ENCODE peak calls at places on chromosomes 16 and 17, in nine cellular contexts. N is heart right ventricle, V is OCI-LY7, X is AG09309, Z is fibroblast of lung, U is gastrocnemius medialis, H is fibroblast of the aortic adventitia, K is colonic mucosa, D is cardiac muscle cell. P is an unnamed sample.

GRCh38 chr16:185213-185612 is 5.0 kb downstream of the HBQ1 start:
- DNase-seq in X (no peak), V (no peak), Z (no peak), H (no peak), N (no peak), D (no peak), K (no peak), U (no peak), P (no peak)

GRCh38 chr16:86019446-86020047 is 120.6 kb downstream of the IRF8 start:
- DNase-seq in U (no peak), N (no peak), H (no peak), X (no peak), V (peak; percentile 8), Z (no peak), D (no peak), K (no peak), P (no peak)

GRCh38 chr16:28188085-28188916 is 23.5 kb downstream of the XPO6 start:
- DNase-seq in U (no peak), D (peak; percentile 23), X (no peak), V (peak; percentile 67), N (no peak), K (no peak), H (no peak), Z (no peak), P (peak; percentile 28)

GRCh38 chr17:66451188-66452149 is 149.1 kb downstream of the PRKCA start:
- DNase-seq in N (no peak), Z (no peak), D (no peak), X (no peak), V (no peak), U (no peak), K (peak; percentile 82), H (no peak), P (no peak)

GRCh38 chr16:56753410-56753809 is 23.5 kb downstream of the NUP93 start:
- DNase-seq in X (no peak), K (no peak), N (no peak), H (peak; percentile 50), D (no peak), Z (peak; percentile 73), V (no peak), U (no peak), P (peak; percentile 48)

GRCh38 chr17:73541561-73541981 is 102.7 kb downstream of the SDK2 start:
- DNase-seq in U (no peak), K (no peak), N (no peak), D (no peak), H (no peak), Z (no peak), X (no peak), V (no peak), P (no peak)

GRCh38 chr16:70692481-70693203 is 6.8 kb upstream of the MTSS2 start:
- DNase-seq in K (no peak), D (no peak), Z (no peak), V (no peak), H (no peak), U (no peak), N (peak; percentile 25), X (no peak), P (no peak)

GRCh38 chr17:41639492-41640473 is 15.4 kb upstream of the KRT17 start:
- DNase-seq in D (peak; percentile 36), V (no peak), H (peak; percentile 19), X (no peak), N (no peak), Z (peak; percentile 61), K (no peak), U (no peak), P (no peak)

GRCh38 chr16:67879936-67880335 is 4.7 kb upstream of the NRN1L start:
- DNase-seq in K (no peak), V (no peak), H (no peak), U (no peak), Z (no peak), D (no peak), N (no peak), X (no peak), P (no peak)

GRCh38 chr17:21183468-21183867 is 30.5 kb downstream of the TMEM11 start:
- DNase-seq in X (no peak), V (no peak), H (no peak), D (no peak), N (no peak), U (no peak), K (no peak), Z (no peak), P (no peak)

GRCh38 chr16:25823891-25824290 is 132.1 kb downstream of the HS3ST4 start:
- DNase-seq in V (no peak), N (no peak), H (no peak), X (no peak), K (no peak), Z (no peak), D (no peak), U (no peak), P (no peak)

GRCh38 chr17:44543213-44543904 is 13.9 kb upstream of the FZD2 start:
- DNase-seq in U (no peak), Z (peak; percentile 96), V (no peak), H (peak; percentile 83), D (peak; percentile 81), K (no peak), N (no peak), X (peak; percentile 77), P (peak; percentile 95)

GRCh38 chr17:77666881-77667395 is 291.6 kb upstream of the TNRC6C start:
- DNase-seq in U (no peak), N (no peak), X (no peak), D (no peak), K (no peak), V (peak; percentile 87), H (no peak), Z (no peak), P (no peak)
- H3K4me3 ChIP-seq in U (no peak overlapping the region), N (no peak overlapping the region), X (no peak overlapping the region), D (no peak overlapping the region), K (no peak overlapping the region), V (peak overlapping the region; percentile 70), H (no peak overlapping the region), Z (no peak overlapping the region), P (no peak overlapping the region)

DNA sequence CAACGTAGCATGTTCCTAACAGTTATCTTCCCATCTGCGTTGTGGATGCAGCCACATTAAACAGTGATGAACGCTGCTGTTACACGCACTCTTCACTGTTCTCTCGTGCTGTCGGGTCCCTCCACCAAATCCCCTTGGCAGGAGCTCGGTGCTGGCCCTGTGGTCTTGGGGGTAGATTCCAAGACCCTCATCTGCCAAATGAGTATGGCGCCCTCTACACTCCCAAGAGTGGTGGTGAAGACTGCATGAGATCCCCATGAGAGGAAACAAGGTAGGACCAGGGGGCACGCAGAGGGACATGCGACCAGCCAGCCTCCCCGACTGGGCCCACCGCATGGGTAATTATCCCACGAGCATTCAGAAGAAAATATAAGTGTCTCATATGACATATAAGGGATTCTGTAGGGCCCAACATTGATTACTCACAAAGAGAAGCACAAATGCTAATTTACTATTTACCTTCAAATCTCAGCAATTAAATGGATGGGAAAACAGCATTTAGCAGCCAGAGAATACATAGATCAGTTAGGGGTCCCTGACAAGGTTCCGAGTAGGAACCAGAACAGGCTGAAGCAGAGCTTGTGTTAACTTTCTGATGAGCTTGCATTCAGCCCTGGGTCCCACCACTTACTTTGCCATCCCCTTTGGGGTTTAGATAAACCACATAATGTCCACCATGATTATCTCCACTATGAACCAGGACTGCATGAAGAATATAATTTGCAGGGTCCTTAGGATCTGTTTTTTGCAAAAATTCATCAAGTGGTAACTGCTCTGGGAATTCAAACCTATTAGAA is 23.8 kb downstream of the LITAFD start:
- DNase-seq in U (no peak), N (no peak), H (no peak), Z (no peak), D (no peak), K (no peak), V (no peak), X (no peak), P (no peak)
- TF ChIP-seq CTCF in U (no peak), N (no peak), H (peak; percentile 39), Z (peak; percentile 28), D (peak; percentile 31), K (no peak), V (peak; percentile 61), X (peak; percentile 16), P (peak; percentile 59)

GRCh38 chr17:29114141-29114540 is 66.1 kb downstream of the MYO18A start:
- DNase-seq in D (no peak), U (no peak), V (no peak), H (no peak), N (no peak), Z (no peak), K (no peak), X (no peak), P (no peak)

GRCh38 chr17:29113334-29113733 is 66.9 kb downstream of the MYO18A start:
- DNase-seq in Z (no peak), X (no peak), V (peak; percentile 16), N (no peak), K (no peak), D (no peak), H (no peak), U (no peak), P (no peak)

GRCh38 chr17:29112780-29113295 is 67.4 kb downstream of the MYO18A start:
- DNase-seq in U (no peak), D (peak; percentile 81), K (no peak), X (no peak), H (peak; percentile 80), N (peak; percentile 52), V (no peak), Z (peak; percentile 75), P (no peak)

GRCh38 chr17:29110372-29110757 is 67.4 kb downstream of the PIPOX start:
- DNase-seq in Z (no peak), X (no peak), K (no peak), N (no peak), H (no peak), U (no peak), V (no peak), D (no peak), P (no peak)

GRCh38 chr17:29111816-29112499 is 68.2 kb downstream of the MYO18A start:
- DNase-seq in X (no peak), U (peak; percentile 63), V (peak; percentile 66), H (peak; percentile 69), Z (peak; percentile 49), K (peak; percentile 73), D (peak; percentile 77), N (peak; percentile 81), P (peak; percentile 74)
- H3K4me3 ChIP-seq in X (no peak overlapping the region), U (no peak overlapping the region), V (no peak overlapping the region), H (no peak overlapping the region), Z (no peak overlapping the region), K (no peak overlapping the region), D (no peak overlapping the region), N (no peak overlapping the region), P (no peak overlapping the region)

DNA sequence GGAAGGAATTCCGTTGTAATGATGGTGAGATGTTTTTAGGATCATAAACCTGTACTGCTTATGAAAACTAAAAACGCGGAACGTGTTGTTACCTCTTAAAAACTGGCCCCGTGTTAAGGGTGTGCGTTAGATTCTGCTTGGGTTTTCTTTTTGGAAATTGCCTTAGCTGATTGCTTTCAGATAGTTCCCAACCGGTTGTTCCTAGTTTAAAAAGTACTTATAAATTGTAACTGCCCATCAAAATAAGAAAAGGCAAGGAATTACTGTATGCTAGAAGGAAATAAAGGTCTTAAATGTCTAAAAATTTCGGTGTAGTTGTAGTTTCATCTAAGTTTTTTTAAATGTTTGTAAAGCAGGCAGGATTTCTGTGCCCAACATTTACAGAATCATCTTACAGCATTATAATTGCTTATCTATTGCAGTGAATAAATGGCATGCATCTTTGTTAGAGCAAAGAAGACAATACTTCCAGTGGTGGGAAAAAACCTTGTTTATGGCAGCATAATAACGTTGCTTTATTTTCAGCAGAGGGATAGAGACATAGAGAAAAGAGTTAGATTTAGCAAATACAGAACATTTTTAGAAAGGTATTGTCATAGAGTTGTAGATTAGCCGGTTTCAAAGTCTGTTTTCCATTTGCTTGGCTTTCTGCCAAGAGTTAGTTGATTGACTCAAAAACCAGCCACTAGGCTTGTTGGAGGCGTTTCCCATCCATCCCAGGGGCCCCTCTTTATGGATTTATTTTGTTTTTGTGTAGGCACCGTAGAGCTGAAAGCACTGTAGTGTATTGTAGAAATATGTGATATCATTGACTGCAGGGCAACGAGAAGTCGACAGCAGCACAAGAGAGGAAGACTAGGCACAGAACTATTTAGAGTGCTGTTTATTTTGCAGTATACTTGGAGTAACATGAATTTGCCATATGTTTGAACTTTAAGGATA is 1.7 kb downstream of the PPM1D start:
- DNase-seq in X (peak; percentile 32), Z (peak; percentile 68), U (no peak), N (no peak), K (peak; percentile 81), D (peak; percentile 88), V (peak; percentile 77), H (peak; percentile 91), P (peak; percentile 90)
- TF ChIP-seq CTCF in X (no peak), Z (no peak), U (peak; percentile 10), N (no peak), K (no peak), D (no peak), V (peak; percentile 57), H (no peak), P (no peak)

P was measured in choroid plexus epithelial cell.